ENCODE peak calls at places on chromosomes 3 and 15, in five cellular contexts. One of them, this sample, is unnamed.

GRCh38 chr3:51929420-51930003 is 12.2 kb downstream of the RRP9 start:
- DNase-seq in uterus: no peak
- DNase-seq in Ammon's horn: no peak
- DNase-seq in stimulated activated naive B cell treated with anti-CD40 and anti-IgM and Interleukin-4, amounts not matched to agents 10 μg/mL and 1 μg/mL and 100 μg/mL, for 72 hours: no peak
- DNase-seq in NK-92 treated with Interleukin-12 subunit alpha and Interleukin-12 subunit beta, amount 100 ng/mL, for 24 hours: no peak
- DNase-seq in this sample: peak

GRCh38 chr3:177591371-177591770 is 394.1 kb upstream of the TBL1XR1 start:
- DNase-seq in NK-92 treated with Interleukin-12 subunit alpha and Interleukin-12 subunit beta, amount 100 ng/mL, for 24 hours: no peak
- DNase-seq in stimulated activated naive B cell treated with anti-CD40 and anti-IgM and Interleukin-4, amounts not matched to agents 10 μg/mL and 1 μg/mL and 100 μg/mL, for 72 hours: no peak
- DNase-seq in uterus: no peak
- DNase-seq in Ammon's horn: peak
- DNase-seq in this sample: peak

GRCh38 chr15:67838789-67839332 is 984 bp downstream of the RNU6-1 start:
- DNase-seq in Ammon's horn: peak
- DNase-seq in stimulated activated naive B cell treated with anti-CD40 and anti-IgM and Interleukin-4, amounts not matched to agents 10 μg/mL and 1 μg/mL and 100 μg/mL, for 72 hours: no peak
- DNase-seq in uterus: no peak
- DNase-seq in NK-92 treated with Interleukin-12 subunit alpha and Interleukin-12 subunit beta, amount 100 ng/mL, for 24 hours: no peak
- DNase-seq in this sample: peak

GRCh38 chr3:57652203-57652602 is 40.7 kb downstream of the DENND6A start:
- DNase-seq in uterus: no peak
- DNase-seq in Ammon's horn: no peak
- DNase-seq in NK-92 treated with Interleukin-12 subunit alpha and Interleukin-12 subunit beta, amount 100 ng/mL, for 24 hours: no peak
- DNase-seq in stimulated activated naive B cell treated with anti-CD40 and anti-IgM and Interleukin-4, amounts not matched to agents 10 μg/mL and 1 μg/mL and 100 μg/mL, for 72 hours: no peak
- DNase-seq in this sample: no peak

GRCh38 chr3:150371741-150372254 is 36.3 kb upstream of the TSC22D2 start:
- DNase-seq in uterus: peak
- DNase-seq in stimulated activated naive B cell treated with anti-CD40 and anti-IgM and Interleukin-4, amounts not matched to agents 10 μg/mL and 1 μg/mL and 100 μg/mL, for 72 hours: no peak
- DNase-seq in NK-92 treated with Interleukin-12 subunit alpha and Interleukin-12 subunit beta, amount 100 ng/mL, for 24 hours: no peak
- DNase-seq in Ammon's horn: peak
- DNase-seq in this sample: no peak

GRCh38 chr3:100941451-100941850 is 51.8 kb downstream of the ABI3BP start:
- DNase-seq in uterus: no peak
- DNase-seq in Ammon's horn: no peak
- DNase-seq in stimulated activated naive B cell treated with anti-CD40 and anti-IgM and Interleukin-4, amounts not matched to agents 10 μg/mL and 1 μg/mL and 100 μg/mL, for 72 hours: no peak
- DNase-seq in NK-92 treated with Interleukin-12 subunit alpha and Interleukin-12 subunit beta, amount 100 ng/mL, for 24 hours: no peak
- DNase-seq in this sample: no peak

GRCh38 chr15:19984101-19984500 is 557.5 kb downstream of the GOLGA6L6 start:
- DNase-seq in NK-92 treated with Interleukin-12 subunit alpha and Interleukin-12 subunit beta, amount 100 ng/mL, for 24 hours: no peak
- DNase-seq in uterus: no peak
- DNase-seq in Ammon's horn: no peak
- DNase-seq in stimulated activated naive B cell treated with anti-CD40 and anti-IgM and Interleukin-4, amounts not matched to agents 10 μg/mL and 1 μg/mL and 100 μg/mL, for 72 hours: no peak
- DNase-seq in this sample: no peak

GRCh38 chr3:133547432-133548041 is 25.9 kb upstream of the CDV3 start:
- DNase-seq in uterus: peak
- DNase-seq in Ammon's horn: no peak
- DNase-seq in NK-92 treated with Interleukin-12 subunit alpha and Interleukin-12 subunit beta, amount 100 ng/mL, for 24 hours: no peak
- DNase-seq in stimulated activated naive B cell treated with anti-CD40 and anti-IgM and Interleukin-4, amounts not matched to agents 10 μg/mL and 1 μg/mL and 100 μg/mL, for 72 hours: no peak
- DNase-seq in this sample: no peak

GRCh38 chr3:8776406-8776805 is 7.0 kb upstream of the OXTR start:
- DNase-seq in uterus: no peak
- DNase-seq in NK-92 treated with Interleukin-12 subunit alpha and Interleukin-12 subunit beta, amount 100 ng/mL, for 24 hours: no peak
- DNase-seq in stimulated activated naive B cell treated with anti-CD40 and anti-IgM and Interleukin-4, amounts not matched to agents 10 μg/mL and 1 μg/mL and 100 μg/mL, for 72 hours: no peak
- DNase-seq in Ammon's horn: no peak
- DNase-seq in this sample: no peak

GRCh38 chr3:169865176-169865800 is 4.4 kb downstream of the LRRC31 start:
- DNase-seq in stimulated activated naive B cell treated with anti-CD40 and anti-IgM and Interleukin-4, amounts not matched to agents 10 μg/mL and 1 μg/mL and 100 μg/mL, for 72 hours: peak
- DNase-seq in NK-92 treated with Interleukin-12 subunit alpha and Interleukin-12 subunit beta, amount 100 ng/mL, for 24 hours: no peak
- DNase-seq in uterus: no peak
- DNase-seq in Ammon's horn: no peak
- DNase-seq in this sample: peak

GRCh38 chr3:193974591-193974990 is 161.4 kb upstream of the HES1 start:
- DNase-seq in uterus: no peak
- DNase-seq in NK-92 treated with Interleukin-12 subunit alpha and Interleukin-12 subunit beta, amount 100 ng/mL, for 24 hours: no peak
- DNase-seq in stimulated activated naive B cell treated with anti-CD40 and anti-IgM and Interleukin-4, amounts not matched to agents 10 μg/mL and 1 μg/mL and 100 μg/mL, for 72 hours: no peak
- DNase-seq in Ammon's horn: no peak
- DNase-seq in this sample: no peak

GRCh38 chr3:171277456-171278406 is 182.5 kb downstream of the TNIK start:
- DNase-seq in NK-92 treated with Interleukin-12 subunit alpha and Interleukin-12 subunit beta, amount 100 ng/mL, for 24 hours: no peak
- DNase-seq in stimulated activated naive B cell treated with anti-CD40 and anti-IgM and Interleukin-4, amounts not matched to agents 10 μg/mL and 1 μg/mL and 100 μg/mL, for 72 hours: no peak
- DNase-seq in Ammon's horn: no peak
- DNase-seq in uterus: no peak
- DNase-seq in this sample: no peak

This sample was measured in HL-60.